ENCODE peak calls at places on chromosomes 11 and 22, in seven cellular contexts. X is cardiac muscle cell, L is GM13977, R is AG10803, Q is NCI-H526 treated with DMSO at 0.1 percent for 48 hours, G is activated T-helper 1 cell treated with Interleukin-2 at 50 U/mL for 16 hours, O is aorta. U is an unnamed sample.

GRCh38 chr22:45878051-45878764 is 98.8 kb downstream of the WNT7B start:
- DNase-seq in X (peak), L (no peak), R (no peak), Q (no peak), G (no peak), O (no peak), U (no peak)

GRCh38 chr11:118180300-118180703 is 3.9 kb upstream of the SCN2B start:
- DNase-seq in X (peak), L (peak), R (peak), Q (peak), G (no peak), O (no peak), U (peak)

GRCh38 chr11:44507896-44508440 is 57.5 kb upstream of the CD82 start:
- DNase-seq in X (no peak), L (no peak), R (no peak), Q (no peak), G (no peak), O (no peak), U (no peak)

GRCh38 chr11:44781697-44782096 is 54.9 kb downstream of the TSPAN18 start:
- DNase-seq in X (peak), L (no peak), R (no peak), Q (no peak), G (no peak), O (no peak), U (no peak)

GRCh38 chr11:111960916-111961315 is 23.8 kb downstream of the DIXDC1 start:
- DNase-seq in X (no peak), L (no peak), R (no peak), Q (no peak), G (no peak), O (no peak), U (peak)

GRCh38 chr11:128694618-128695481 is 978 bp downstream of the FLI1 start:
- DNase-seq in X (peak), L (peak), R (no peak), Q (peak), G (no peak), O (peak), U (no peak)

GRCh38 chr11:62150887-62151736 is 27.3 kb downstream of the INCENP start:
- DNase-seq in X (no peak), L (no peak), R (no peak), Q (no peak), G (no peak), O (peak), U (no peak)

GRCh38 chr11:8370812-8371515 is 107.3 kb upstream of the LMO1 start:
- DNase-seq in X (no peak), L (no peak), R (no peak), Q (no peak), G (no peak), O (no peak), U (no peak)

GRCh38 chr22:49997932-49998717 is 14.4 kb downstream of the IL17REL start:
- DNase-seq in X (no peak), L (no peak), R (no peak), Q (no peak), G (no peak), O (no peak), U (no peak)

GRCh38 chr11:115503083-115503885 is 931 bp downstream of the CADM1 start:
- DNase-seq in X (peak), L (peak), R (peak), Q (peak), G (no peak), O (peak), U (no peak)

U was measured in RWPE1.